ENCODE peak calls at places on chromosome 21, in five cellular contexts. O is MM.1S, R is IMR-90, X is neuronal stem cell, P is mesendoderm. Q is an unnamed sample. For H3K27me3, the result is how much of the 10 kb centered on the place peaks cover.

GRCh38 chr21:36097427-36098230 is 27.8 kb downstream of the CBR1 start:
- DNase-seq in O (no peak), R (no peak), X (no peak), P (no peak), Q (no peak)

GRCh38 chr21:14553422-14553821 is 7.3 kb upstream of the SAMSN1 start:
- DNase-seq in O (no peak), R (no peak), X (no peak), P (no peak), Q (no peak)

GRCh38 chr21:25735895-25736597 is 1.3 kb downstream of the GABPA start:
- DNase-seq in O (peak), R (peak), X (no peak), P (peak), Q (peak)

GRCh38 chr21:38958940-38959685 is 153.4 kb downstream of the ETS2 start:
- DNase-seq in O (no peak), R (peak), X (no peak), P (no peak), Q (no peak)

GRCh38 chr21:31354604-31355443 is 10.8 kb upstream of the TIAM1 start:
- DNase-seq in O (no peak), R (peak), X (no peak), P (no peak), Q (no peak)

GRCh38 chr21:38669186-38669585 is 136.5 kb upstream of the ETS2 start:
- DNase-seq in O (peak), R (peak), X (no peak), P (peak), Q (peak)

GRCh38 chr21:34962136-34962535 is 87.0 kb downstream of the RUNX1 start:
- DNase-seq in O (no peak), R (no peak), X (no peak), P (no peak), Q (no peak)

GRCh38 chr21:31298618-31299269 is 45.3 kb downstream of the TIAM1 start:
- DNase-seq in O (no peak), R (no peak), X (no peak), P (no peak), Q (no peak)

GRCh38 chr21:42093991-42094417 is 22.9 kb downstream of the UMODL1 start:
- DNase-seq in O (no peak), R (peak), X (no peak), P (no peak), Q (no peak)

GRCh38 chr21:38250991-38251418 is 5.8 kb upstream of the KCNJ15 start:
- DNase-seq in O (no peak), R (no peak), X (no peak), P (no peak), Q (no peak)

GRCh38 chr21:39422468-39423241 is 22.9 kb downstream of the LCA5L start:
- DNase-seq in O (no peak), R (no peak), X (no peak), P (peak), Q (peak)

GRCh38 chr21:32094792-32095191 is 184.1 kb downstream of the MIS18A start:
- DNase-seq in O (no peak), R (peak), X (no peak), P (peak), Q (no peak)

GRCh38 chr21:21200103-21200938 is 202.1 kb downstream of the NCAM2 start:
- DNase-seq in O (no peak), R (peak), X (no peak), P (peak), Q (no peak)

GRCh38 chr21:35398366-35398982 is 349.4 kb upstream of the RUNX1 start:
- DNase-seq in O (no peak), R (peak), X (no peak), P (no peak), Q (no peak)

GRCh38 chr21:32448803-32449594 is 36.5 kb downstream of the EVA1C start:
- DNase-seq in O (no peak), R (peak), X (no peak), P (no peak), Q (no peak)

GRCh38 chr21:16579538-16579937 is 849.8 kb downstream of the USP25 start:
- DNase-seq in O (peak), R (peak), X (no peak), P (no peak), Q (no peak)

GRCh38 chr21:35635261-35635660 is 425.1 kb downstream of the SETD4 start:
- DNase-seq in O (no peak), R (peak), X (no peak), P (no peak), Q (no peak)

GRCh38 chr21:36629061-36629460 is 69.9 kb upstream of the SIM2 start:
- DNase-seq in O (no peak), R (no peak), X (no peak), P (no peak), Q (no peak)

GRCh38 chr21:28142692-28143091 is 850.0 kb downstream of the LTN1 start:
- DNase-seq in O (no peak), R (peak), X (no peak), P (no peak), Q (no peak)

GRCh38 chr21:41499920-41500319 is 8.0 kb downstream of the TMPRSS2 start:
- DNase-seq in O (no peak), R (no peak), X (no peak), P (no peak), Q (no peak)

GRCh38 chr21:45997205-45997494 is 15.6 kb downstream of the COL6A1 start:
- DNase-seq in O (no peak), R (no peak), X (no peak), P (no peak), Q (no peak)

GRCh38 chr21:45997495-45998275 is 16.1 kb downstream of the COL6A1 start:
- DNase-seq in O (no peak), R (no peak), X (no peak), P (no peak), Q (no peak)

GRCh38 chr21:45994738-45995685 is 13.4 kb downstream of the COL6A1 start:
- DNase-seq in O (no peak), R (no peak), X (no peak), P (no peak), Q (no peak)

GRCh38 chr21:45995686-45996179 is 14.2 kb downstream of the COL6A1 start:
- DNase-seq in O (no peak), R (no peak), X (no peak), P (no peak), Q (no peak)

DNA sequence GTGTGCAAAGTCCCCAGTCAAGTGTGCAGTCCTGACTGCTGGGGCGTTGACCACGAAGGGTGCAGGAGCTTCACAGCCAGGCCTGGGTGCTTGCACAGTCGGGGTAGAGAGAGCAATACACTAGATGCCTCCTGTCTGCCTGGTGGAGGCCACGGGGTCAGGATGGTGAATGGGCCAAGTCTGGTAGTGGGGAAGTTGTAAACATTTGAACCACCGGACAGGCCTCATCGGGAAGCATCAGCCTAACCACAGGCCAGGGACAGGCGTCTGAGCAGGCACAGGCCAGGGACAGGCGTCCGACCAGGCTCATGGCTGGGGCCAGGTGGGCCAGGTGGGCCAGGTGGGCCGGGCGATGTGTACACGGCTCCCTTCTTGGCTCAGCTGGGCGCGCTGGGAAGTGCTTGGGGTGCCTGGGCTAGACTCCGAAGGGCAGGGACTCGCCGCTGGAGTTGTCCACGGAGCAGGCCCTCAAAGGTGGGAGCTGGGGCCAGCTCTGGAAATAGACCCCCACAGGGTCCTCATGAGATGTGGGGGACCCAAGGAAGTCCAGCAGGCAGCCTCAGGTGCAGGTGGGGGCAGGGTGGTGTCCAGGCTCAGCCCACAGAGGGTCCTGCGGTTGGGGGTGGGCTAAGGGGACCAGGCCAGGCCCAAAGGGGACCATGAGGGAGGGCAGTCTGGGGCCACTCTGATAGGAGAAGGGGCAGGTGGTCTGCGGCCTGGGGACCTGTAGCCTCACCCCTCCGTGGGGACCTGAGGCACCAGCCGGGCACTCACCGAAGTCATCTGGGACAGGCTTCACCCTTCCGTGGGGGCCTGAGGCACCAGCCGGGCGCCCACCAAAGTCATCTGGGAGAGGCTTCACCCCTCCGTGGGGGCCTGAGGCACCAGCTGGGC is 15.0 kb downstream of the COL6A1 start:
- DNase-seq in O (no peak), R (no peak), X (no peak), P (no peak), Q (no peak)
- H3K9ac ChIP-seq in O (no peak), R (no peak), X (no peak), P (no peak), Q (no peak)

GRCh38 chr21:23384679-23385078 is 2222.6 kb downstream of the MRPL39 start:
- DNase-seq in O (no peak), R (no peak), X (peak), P (peak), Q (peak)
- H3K27ac ChIP-seq in O (no peak), R (no peak), X (no peak), P (no peak), Q (no peak)

GRCh38 chr21:44351535-44352252 is 1.7 kb upstream of the TRPM2 start:
- DNase-seq in O (no peak), R (no peak), X (no peak), P (no peak), Q (no peak)

GRCh38 chr21:44354775-44355771 is 1.7 kb downstream of the TRPM2 start:
- DNase-seq in O (peak), R (no peak), X (no peak), P (no peak), Q (no peak)

GRCh38 chr21:44352253-44352860 is 1.1 kb upstream of the TRPM2 start:
- DNase-seq in O (no peak), R (no peak), X (no peak), P (no peak), Q (no peak)

GRCh38 chr21:44353200-44353970 is at the start of gene TRPM2:
- DNase-seq in O (no peak), R (no peak), X (no peak), P (no peak), Q (no peak)

DNA sequence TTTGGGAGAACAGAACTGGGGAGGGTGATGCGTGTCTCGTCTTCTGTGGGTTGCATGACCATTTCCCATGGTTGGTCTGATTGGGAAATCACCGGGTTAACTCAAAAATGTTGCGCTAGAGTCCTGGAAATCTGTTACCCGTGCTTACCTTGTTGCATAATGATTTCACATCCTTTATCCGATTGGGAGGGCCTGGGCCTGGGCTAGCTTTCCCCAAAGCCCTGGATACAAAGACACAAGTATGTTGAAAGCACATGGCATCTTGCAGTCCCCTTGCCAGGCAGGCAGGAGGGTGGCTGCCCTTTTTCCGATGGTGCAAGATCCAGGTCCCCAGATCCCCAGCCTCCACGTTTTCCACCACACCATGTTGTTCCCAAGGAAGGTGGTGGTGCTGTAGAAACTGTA is 582 bp downstream of the TRPM2 start:
- DNase-seq in O (no peak), R (no peak), X (no peak), P (no peak), Q (no peak)
- H3K27me3 ChIP-seq in O (half or more), R (under half), X (under half), P (under half), Q (under half)

GRCh38 chr21:26965567-26966359 is 1.1 kb downstream of the ADAMTS5 start:
- DNase-seq in O (no peak), R (peak), X (peak), P (peak), Q (peak)
- H3K9ac ChIP-seq in O (no peak), R (peak), X (peak), P (peak), Q (no peak)